ENCODE peak calls at places on chromosomes 4 and X, in six cellular contexts. R is kidney epithelial cell, S is cardiac muscle cell, Z is Peyer's patch, L is upper lobe of right lung, Q is NB4. T is an unnamed sample.

GRCh38 chrX:71184803-71185495 is 38.1 kb upstream of the GJB1 start:
- DNase-seq in R (no peak), S (no peak), Z (no peak), L (no peak), Q (no peak), T (no peak)

GRCh38 chr4:126766266-126766665 is 866.5 kb upstream of the INTU start:
- DNase-seq in R (no peak), S (peak), Z (no peak), L (no peak), Q (no peak), T (no peak)

GRCh38 chrX:15170927-15171326 is 99.0 kb downstream of the ASB9 start:
- DNase-seq in R (no peak), S (no peak), Z (no peak), L (no peak), Q (no peak), T (no peak)

GRCh38 chrX:31483336-31483735 is 411.5 kb upstream of the FTHL17 start:
- DNase-seq in R (no peak), S (peak), Z (no peak), L (no peak), Q (no peak), T (no peak)

GRCh38 chr4:26830701-26831100 is 29.9 kb upstream of the STIM2 start:
- DNase-seq in R (no peak), S (no peak), Z (no peak), L (no peak), Q (no peak), T (no peak)

GRCh38 chr4:106287353-106287969 is 28.5 kb downstream of the TBCK start:
- DNase-seq in R (peak), S (peak), Z (no peak), L (no peak), Q (peak), T (no peak)

GRCh38 chrX:139738581-139738980 is 30.6 kb upstream of the MCF2 start:
- DNase-seq in R (peak), S (peak), Z (no peak), L (no peak), Q (no peak), T (no peak)

GRCh38 chr4:68209003-68209402 is 36.5 kb downstream of the TMPRSS11B start:
- DNase-seq in R (no peak), S (no peak), Z (no peak), L (no peak), Q (no peak), T (no peak)

GRCh38 chrX:54413753-54414152 is 26.5 kb upstream of the TSR2 start:
- DNase-seq in R (no peak), S (peak), Z (no peak), L (no peak), Q (peak), T (peak)

GRCh38 chr4:23516719-23517118 is 373.1 kb downstream of the PPARGC1A start:
- DNase-seq in R (no peak), S (no peak), Z (no peak), L (no peak), Q (peak), T (no peak)

GRCh38 chr4:153763404-153763803 is 3.6 kb upstream of the RNF175 start:
- DNase-seq in R (no peak), S (no peak), Z (no peak), L (no peak), Q (peak), T (no peak)

GRCh38 chrX:103756736-103757135 is 19.9 kb upstream of the PLP1 start:
- DNase-seq in R (no peak), S (no peak), Z (no peak), L (no peak), Q (no peak), T (peak)

GRCh38 chr4:72954811-72955210 is 114.7 kb downstream of the COX18 start:
- DNase-seq in R (no peak), S (no peak), Z (no peak), L (no peak), Q (no peak), T (no peak)

GRCh38 chr4:158161561-158162354 is 11.1 kb downstream of the GASK1B start:
- DNase-seq in R (peak), S (peak), Z (no peak), L (no peak), Q (no peak), T (no peak)

GRCh38 chr4:76658231-76659102 is 223.4 kb downstream of the SHROOM3 start:
- DNase-seq in R (peak), S (peak), Z (no peak), L (no peak), Q (no peak), T (no peak)

DNA sequence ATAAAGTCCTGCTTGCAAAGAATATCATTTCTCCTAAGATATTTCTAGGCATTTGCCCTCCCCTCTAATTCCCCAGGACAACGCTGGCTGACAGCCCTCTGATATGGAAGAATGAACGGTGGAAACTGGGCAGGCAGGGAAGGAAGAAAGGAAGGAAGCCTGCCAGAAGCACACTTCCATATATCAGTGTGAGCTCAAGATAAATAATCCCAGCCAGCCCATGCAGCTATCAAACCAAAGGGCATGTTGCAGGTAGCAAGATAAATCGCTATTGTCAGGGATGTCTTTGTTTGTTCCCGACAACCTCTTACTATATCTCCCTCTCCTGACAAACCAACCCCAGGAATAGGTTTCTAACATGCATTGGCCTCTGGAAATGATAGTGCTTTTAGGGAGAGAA is 412.8 kb downstream of the HNRNPD start:
- DNase-seq in R (no peak), S (no peak), Z (no peak), L (no peak), Q (no peak), T (no peak)
- H3K4me3 ChIP-seq in R (no peak), S (no peak), Z (no peak), L (no peak), Q (no peak), T (no peak)

DNA sequence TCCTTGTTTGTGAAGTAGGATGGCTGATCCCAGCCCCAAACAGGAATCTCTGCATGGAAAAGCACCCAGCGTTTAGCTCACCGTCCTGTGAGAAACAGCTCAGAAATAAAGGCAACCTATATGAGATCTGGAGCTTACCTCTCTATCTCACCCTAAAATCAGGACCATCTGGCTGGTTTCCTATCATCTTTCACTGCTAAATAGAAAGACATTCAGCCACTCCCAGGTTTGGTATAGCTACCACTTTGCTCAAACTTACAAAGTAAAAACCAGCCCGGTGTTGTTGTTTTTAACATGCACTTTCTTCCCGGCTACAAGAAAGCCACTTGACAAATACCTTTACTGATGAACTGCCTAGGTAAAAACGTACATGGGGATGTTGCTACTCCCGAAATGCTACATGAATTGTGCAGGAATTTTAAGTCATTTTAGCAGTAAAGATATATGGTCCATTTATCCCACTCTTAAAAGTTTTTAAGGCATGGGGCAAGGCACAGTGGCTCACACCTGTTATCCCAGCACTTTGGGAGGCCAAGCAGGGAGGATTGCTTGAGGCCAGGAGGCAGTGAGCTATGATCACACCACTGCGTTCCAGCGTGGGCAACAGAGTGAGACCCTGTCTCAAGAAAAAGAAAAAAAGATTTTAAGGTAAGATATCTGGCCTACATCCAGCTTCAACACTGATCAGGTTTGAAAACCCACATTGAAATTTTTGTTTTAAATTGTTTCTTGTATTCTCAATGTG is 1.0 kb upstream of the SEC24D start:
- DNase-seq in R (no peak), S (no peak), Z (no peak), L (no peak), Q (no peak), T (no peak)
- H3K4me3 ChIP-seq in R (peak), S (peak), Z (peak), L (peak), Q (peak), T (no peak)

DNA sequence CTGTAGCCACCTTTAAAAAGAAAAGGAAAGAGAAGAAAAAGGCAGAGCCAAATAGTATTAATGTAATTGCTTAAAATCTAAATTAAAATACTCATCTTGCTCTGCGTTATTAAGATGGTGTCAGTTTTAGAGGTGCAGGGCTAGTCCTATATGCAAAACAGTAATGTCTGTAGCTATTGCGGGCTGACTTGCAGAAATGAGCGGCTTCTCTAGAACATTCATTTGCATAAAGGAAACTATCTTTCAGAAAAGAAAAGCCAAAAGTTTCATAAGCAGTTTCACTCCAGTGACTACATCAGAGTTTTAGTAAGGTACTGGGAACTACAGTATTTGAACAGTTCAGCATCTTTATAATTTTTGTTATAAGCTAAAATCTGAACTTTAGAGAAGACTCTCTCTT is 6.0 kb downstream of the SMAD1 start:
- DNase-seq in R (no peak), S (no peak), Z (no peak), L (no peak), Q (no peak), T (no peak)
- H3K4me3 ChIP-seq in R (no peak), S (no peak), Z (no peak), L (no peak), Q (no peak), T (no peak)

DNA sequence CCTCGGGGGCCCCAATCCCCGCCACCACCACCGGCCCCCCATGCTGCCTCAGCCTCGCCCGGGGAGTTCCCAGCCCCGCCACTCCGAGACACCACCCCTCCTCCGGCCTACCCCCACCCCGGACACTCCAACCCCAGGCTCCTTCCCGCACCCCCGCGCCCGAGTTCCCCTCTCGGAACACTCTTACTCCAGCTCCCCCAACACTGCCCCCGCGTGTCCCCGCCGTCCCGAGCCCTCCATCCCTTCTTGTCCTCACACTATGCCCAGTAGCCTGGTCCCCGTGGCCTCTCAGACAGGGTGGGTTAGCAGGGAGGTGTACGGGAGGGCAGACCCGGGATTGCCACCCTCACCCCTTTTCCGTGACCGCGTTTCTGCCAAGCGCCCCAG is 276.1 kb downstream of the BCOR start:
- DNase-seq in R (no peak), S (no peak), Z (no peak), L (no peak), Q (no peak), T (no peak)
- H3K4me3 ChIP-seq in R (peak), S (peak), Z (peak), L (peak), Q (no peak), T (no peak)

GRCh38 chrX:65406532-65406931 is 128.1 kb downstream of the LAS1L start:
- DNase-seq in R (no peak), S (no peak), Z (no peak), L (no peak), Q (no peak), T (no peak)

DNA sequence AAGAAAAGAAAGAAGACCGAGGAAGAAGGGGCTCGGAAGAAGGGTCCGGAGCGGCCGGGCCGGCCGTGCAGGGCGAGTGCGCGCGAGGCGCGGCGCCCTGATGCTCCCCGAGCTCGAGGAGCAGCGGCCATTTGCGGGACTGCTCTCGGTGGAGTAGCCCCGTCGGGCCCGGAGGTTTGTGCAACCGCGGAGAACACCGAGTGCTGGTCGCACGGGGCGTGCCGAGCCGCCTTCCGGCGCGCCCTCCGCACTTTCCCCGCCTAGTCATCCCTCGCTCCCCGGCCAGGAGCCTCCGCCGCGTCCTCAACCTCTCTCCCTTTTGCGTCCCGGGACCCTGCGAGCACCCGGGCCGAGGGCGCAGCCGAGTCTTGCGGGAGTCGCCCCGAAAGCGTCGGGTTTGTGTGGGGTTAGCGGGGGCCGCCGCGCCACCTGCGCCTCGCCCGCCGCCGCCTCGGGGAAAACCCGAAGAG is 127.4 kb downstream of the LAS1L start:
- DNase-seq in R (no peak), S (no peak), Z (no peak), L (no peak), Q (no peak), T (no peak)
- H3K4me3 ChIP-seq in R (no peak), S (peak), Z (peak), L (peak), Q (no peak), T (no peak)

GRCh38 chrX:53076671-53077070 is 5.5 kb upstream of the TSPYL2 start:
- DNase-seq in R (no peak), S (no peak), Z (no peak), L (no peak), Q (no peak), T (no peak)
- H3K4me3 ChIP-seq in R (no peak), S (no peak), Z (no peak), L (no peak), Q (no peak), T (no peak)

T was measured in DND-41.